ENCODE peak calls at places on chromosomes 13 and 19, in four cellular contexts. One of them, this sample, is unnamed.

GRCh38 chr13:26254583-26255102 is 714 bp downstream of the CDK8 start:
- DNase-seq in pancreas: peak; percentile 61
- DNase-seq in colonic mucosa: peak; percentile 65
- DNase-seq in Panc1: no peak
- DNase-seq in this sample: peak; percentile 37

GRCh38 chr13:67278230-67278629 is 48.1 kb upstream of the PCDH9 start:
- DNase-seq in pancreas: no peak
- DNase-seq in colonic mucosa: no peak
- DNase-seq in Panc1: no peak
- DNase-seq in this sample: no peak

GRCh38 chr19:13195678-13196077 is 45.5 kb downstream of the IER2 start:
- DNase-seq in pancreas: peak; percentile 64
- DNase-seq in colonic mucosa: peak; percentile 80
- DNase-seq in Panc1: no peak
- DNase-seq in this sample: peak; percentile 58

GRCh38 chr19:56106993-56107392 is 14.1 kb downstream of the ZNF787 start:
- DNase-seq in pancreas: no peak
- DNase-seq in colonic mucosa: no peak
- DNase-seq in Panc1: no peak
- DNase-seq in this sample: no peak

GRCh38 chr13:97280478-97280877 is 58.3 kb downstream of the MBNL2 start:
- DNase-seq in pancreas: no peak
- DNase-seq in colonic mucosa: no peak
- DNase-seq in Panc1: no peak
- DNase-seq in this sample: no peak

GRCh38 chr19:10580979-10581631 is 6.0 kb downstream of the AP1M2 start:
- DNase-seq in pancreas: peak; percentile 76
- DNase-seq in colonic mucosa: peak; percentile 89
- DNase-seq in Panc1: peak; percentile 76
- DNase-seq in this sample: peak; percentile 87

GRCh38 chr19:7772752-7773291 is 9.8 kb downstream of the CLEC4M start:
- DNase-seq in pancreas: no peak
- DNase-seq in colonic mucosa: no peak
- DNase-seq in Panc1: no peak
- DNase-seq in this sample: no peak

GRCh38 chr13:62387642-62388041 is 972.0 kb upstream of the PCDH20 start:
- DNase-seq in pancreas: no peak
- DNase-seq in colonic mucosa: no peak
- DNase-seq in Panc1: no peak
- DNase-seq in this sample: no peak

GRCh38 chr13:109209526-109209925 is 576.9 kb downstream of the IRS2 start:
- DNase-seq in pancreas: no peak
- DNase-seq in colonic mucosa: no peak
- DNase-seq in Panc1: no peak
- DNase-seq in this sample: no peak

GRCh38 chr13:106145997-106146864 is 389.2 kb downstream of the EFNB2 start:
- DNase-seq in pancreas: no peak
- DNase-seq in colonic mucosa: peak; percentile 72
- DNase-seq in Panc1: no peak
- DNase-seq in this sample: no peak

GRCh38 chr13:82011355-82011754 is 1670.4 kb upstream of the SPRY2 start:
- DNase-seq in pancreas: no peak
- DNase-seq in colonic mucosa: no peak
- DNase-seq in Panc1: no peak
- DNase-seq in this sample: no peak

GRCh38 chr19:10911579-10912363 is 16.7 kb downstream of the YIPF2 start:
- DNase-seq in pancreas: no peak
- DNase-seq in colonic mucosa: no peak
- DNase-seq in Panc1: no peak
- DNase-seq in this sample: no peak

GRCh38 chr13:50531917-50532899 is 311.3 kb downstream of the DLEU7 start:
- DNase-seq in pancreas: no peak
- DNase-seq in colonic mucosa: no peak
- DNase-seq in Panc1: no peak
- DNase-seq in this sample: no peak

GRCh38 chr13:40786568-40786996 is 2.8 kb upstream of the SLC25A15 start:
- DNase-seq in pancreas: no peak
- DNase-seq in colonic mucosa: no peak
- DNase-seq in Panc1: no peak
- DNase-seq in this sample: no peak

GRCh38 chr13:100473087-100473486 is 115.5 kb downstream of the GGACT start:
- DNase-seq in pancreas: no peak
- DNase-seq in colonic mucosa: no peak
- DNase-seq in Panc1: no peak
- DNase-seq in this sample: no peak

GRCh38 chr13:48858122-48858521 is 117.6 kb upstream of the FNDC3A start:
- DNase-seq in pancreas: no peak
- DNase-seq in colonic mucosa: no peak
- DNase-seq in Panc1: no peak
- DNase-seq in this sample: no peak

GRCh38 chr13:32164622-32165268 is 133.2 kb downstream of the FRY start:
- DNase-seq in pancreas: no peak
- DNase-seq in colonic mucosa: peak; percentile 48
- DNase-seq in Panc1: no peak
- DNase-seq in this sample: no peak

GRCh38 chr19:916645-917322 is 349 bp upstream of the KISS1R start:
- DNase-seq in pancreas: no peak
- DNase-seq in colonic mucosa: no peak
- DNase-seq in Panc1: no peak
- DNase-seq in this sample: no peak

DNA sequence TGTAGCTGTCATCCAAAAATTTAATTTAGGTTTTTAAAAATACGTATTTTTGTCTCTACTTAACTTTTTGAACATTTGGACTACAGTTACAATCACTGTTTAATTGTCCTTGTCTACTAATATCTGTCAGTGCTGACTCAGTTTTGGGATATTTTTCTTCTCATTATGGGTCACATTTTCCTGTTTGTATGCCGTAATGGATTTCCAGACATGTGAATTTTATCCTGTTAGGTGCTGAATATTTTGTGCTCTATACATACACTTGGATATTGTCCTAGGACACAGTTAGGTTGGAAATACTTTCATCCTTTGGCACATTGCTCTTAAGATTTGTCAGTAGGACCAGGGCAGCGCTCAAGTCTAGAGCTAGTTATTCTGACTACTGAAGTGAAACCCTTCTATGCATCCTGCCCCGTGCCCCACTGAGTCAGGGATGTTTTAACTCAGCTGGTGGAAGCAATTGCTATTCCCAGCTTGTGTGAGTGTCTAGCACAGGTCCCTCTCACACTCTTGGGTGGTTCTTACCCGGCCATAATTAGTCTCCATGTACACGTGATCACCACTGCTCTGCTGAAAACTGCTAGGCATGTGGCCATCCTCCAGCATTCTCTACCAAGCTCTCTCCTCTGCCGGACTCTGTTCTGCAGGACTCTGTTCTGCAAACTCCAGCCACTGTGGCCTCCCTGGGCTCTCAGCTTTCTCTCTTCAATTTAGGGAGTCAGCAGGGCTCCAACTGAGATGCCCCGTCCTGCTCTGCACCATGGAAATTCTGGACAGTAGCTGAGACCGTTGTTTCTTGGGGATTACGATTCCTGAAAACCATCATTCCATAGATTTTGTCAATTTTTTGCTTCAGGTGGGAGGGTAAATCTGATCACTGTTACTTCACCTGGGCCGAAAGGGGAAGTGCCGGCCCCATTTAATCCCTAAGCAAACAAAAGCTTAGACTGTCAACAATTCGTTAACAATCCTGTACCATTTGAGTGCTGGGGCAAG is 11.1 kb downstream of the PROZ start:
- DNase-seq in pancreas: no peak
- DNase-seq in colonic mucosa: no peak
- DNase-seq in Panc1: no peak
- DNase-seq in this sample: no peak
- H3K27ac ChIP-seq in pancreas: no peak overlapping the region
- H3K27ac ChIP-seq in colonic mucosa: no peak overlapping the region
- H3K27ac ChIP-seq in Panc1: no peak overlapping the region
- H3K27ac ChIP-seq in this sample: no peak overlapping the region

GRCh38 chr19:16025108-16026101 is 50.9 kb upstream of the TPM4 start:
- DNase-seq in pancreas: no peak
- DNase-seq in colonic mucosa: no peak
- DNase-seq in Panc1: peak; percentile 28
- DNase-seq in this sample: no peak
- TF ChIP-seq CTCF in pancreas: no peak
- TF ChIP-seq CTCF in colonic mucosa: peak; percentile 23
- TF ChIP-seq CTCF in Panc1: no peak
- TF ChIP-seq CTCF in this sample: no peak

GRCh38 chr19:41546386-41546789 is 29.6 kb upstream of the CEACAM21 start:
- DNase-seq in pancreas: no peak
- DNase-seq in colonic mucosa: no peak
- DNase-seq in Panc1: no peak
- DNase-seq in this sample: no peak
- H3K27ac ChIP-seq in pancreas: no peak overlapping the region
- H3K27ac ChIP-seq in colonic mucosa: no peak overlapping the region
- H3K27ac ChIP-seq in Panc1: no peak overlapping the region
- H3K27ac ChIP-seq in this sample: peak overlapping the region; percentile 64

GRCh38 chr19:48813123-48813911 is 2.5 kb upstream of the BCAT2 start:
- DNase-seq in pancreas: no peak
- DNase-seq in colonic mucosa: no peak
- DNase-seq in Panc1: no peak
- DNase-seq in this sample: no peak
- TF ChIP-seq CTCF in pancreas: no peak
- TF ChIP-seq CTCF in colonic mucosa: no peak
- TF ChIP-seq CTCF in Panc1: no peak
- TF ChIP-seq CTCF in this sample: no peak

GRCh38 chr19:17753976-17754375 is 2.7 kb downstream of the FCHO1 start:
- DNase-seq in pancreas: no peak
- DNase-seq in colonic mucosa: no peak
- DNase-seq in Panc1: no peak
- DNase-seq in this sample: no peak
- H3K27ac ChIP-seq in pancreas: no peak overlapping the region
- H3K27ac ChIP-seq in colonic mucosa: no peak overlapping the region
- H3K27ac ChIP-seq in Panc1: no peak overlapping the region
- H3K27ac ChIP-seq in this sample: no peak overlapping the region

GRCh38 chr13:112330066-112330465 is 46.1 kb upstream of the SPACA7 start:
- DNase-seq in pancreas: no peak
- DNase-seq in colonic mucosa: no peak
- DNase-seq in Panc1: no peak
- DNase-seq in this sample: no peak

GRCh38 chr13:112328936-112329335 is 47.2 kb upstream of the SPACA7 start:
- DNase-seq in pancreas: no peak
- DNase-seq in colonic mucosa: no peak
- DNase-seq in Panc1: no peak
- DNase-seq in this sample: no peak

GRCh38 chr13:112329376-112329775 is 46.8 kb upstream of the SPACA7 start:
- DNase-seq in pancreas: no peak
- DNase-seq in colonic mucosa: no peak
- DNase-seq in Panc1: no peak
- DNase-seq in this sample: no peak

GRCh38 chr13:112331675-112332074 is 44.5 kb upstream of the SPACA7 start:
- DNase-seq in pancreas: no peak
- DNase-seq in colonic mucosa: no peak
- DNase-seq in Panc1: no peak
- DNase-seq in this sample: no peak

GRCh38 chr13:112330479-112331407 is 45.4 kb upstream of the SPACA7 start:
- DNase-seq in pancreas: no peak
- DNase-seq in colonic mucosa: no peak
- DNase-seq in Panc1: no peak
- DNase-seq in this sample: no peak
- TF ChIP-seq CTCF in pancreas: no peak
- TF ChIP-seq CTCF in colonic mucosa: no peak
- TF ChIP-seq CTCF in Panc1: no peak
- TF ChIP-seq CTCF in this sample: no peak

GRCh38 chr19:39968789-39969188 is 2.2 kb upstream of the PSMC4 start:
- DNase-seq in pancreas: no peak
- DNase-seq in colonic mucosa: peak; percentile 16
- DNase-seq in Panc1: no peak
- DNase-seq in this sample: no peak
- H3K27ac ChIP-seq in pancreas: no peak overlapping the region
- H3K27ac ChIP-seq in colonic mucosa: no peak overlapping the region
- H3K27ac ChIP-seq in Panc1: no peak overlapping the region
- H3K27ac ChIP-seq in this sample: peak overlapping the region; percentile 87

GRCh38 chr19:23436944-23437343 is 41.7 kb upstream of the ZNF91 start:
- DNase-seq in pancreas: no peak
- DNase-seq in colonic mucosa: no peak
- DNase-seq in Panc1: no peak
- DNase-seq in this sample: no peak
- TF ChIP-seq CTCF in pancreas: no peak
- TF ChIP-seq CTCF in colonic mucosa: no peak
- TF ChIP-seq CTCF in Panc1: no peak
- TF ChIP-seq CTCF in this sample: no peak

GRCh38 chr19:46990998-46991676 is 28.5 kb upstream of the NPAS1 start:
- DNase-seq in pancreas: peak; percentile 75
- DNase-seq in colonic mucosa: peak; percentile 86
- DNase-seq in Panc1: peak; percentile 27
- DNase-seq in this sample: peak; percentile 37
- H3K27ac ChIP-seq in pancreas: no peak overlapping the region
- H3K27ac ChIP-seq in colonic mucosa: no peak overlapping the region
- H3K27ac ChIP-seq in Panc1: peak overlapping the region; percentile 39
- H3K27ac ChIP-seq in this sample: no peak overlapping the region

This sample was measured in CD4-positive, alpha-beta T cell.